ENCODE peak calls at places on chromosome X, in five cellular contexts. M is cardiac muscle cell, F is kidney epithelial cell, T is psoas muscle, R is progenitor cell of endocrine pancreas. C is an unnamed sample.
A peak's percentile ranks its signal among the peaks of the same experiment; 100 is the strongest.

GRCh38 chrX:72271812-72272211 is 5.2 kb downstream of the RPS4X start:
- DNase-seq in M (no peak), F (no peak), T (no peak), R (no peak), C (no peak)

GRCh38 chrX:38192007-38192625 is 28.6 kb downstream of the SRPX start:
- DNase-seq in M (no peak), F (no peak), T (no peak), R (no peak), C (no peak)

GRCh38 chrX:111270339-111270738 is at the start of gene CAPN6:
- DNase-seq in M (peak; percentile 2), F (no peak), T (peak; percentile 49), R (peak; percentile 39), C (no peak)

GRCh38 chrX:46040001-46040400 is 505.2 kb downstream of the ZNF674 start:
- DNase-seq in M (no peak), F (no peak), T (no peak), R (no peak), C (no peak)

GRCh38 chrX:80432441-80432840 is 12.2 kb downstream of the TENT5D start:
- DNase-seq in M (no peak), F (no peak), T (no peak), R (no peak), C (no peak)

GRCh38 chrX:1205681-1206611 is 6.5 kb downstream of the CRLF2 start:
- DNase-seq in M (peak; percentile 44), F (no peak), T (no peak), R (no peak), C (no peak)

GRCh38 chrX:28847423-28847822 is 260.2 kb downstream of the IL1RAPL1 start:
- DNase-seq in M (peak; percentile 45), F (no peak), T (no peak), R (no peak), C (no peak)

GRCh38 chrX:120251471-120252011 is 929 bp downstream of the ZBTB33 start:
- DNase-seq in M (peak; percentile 46), F (no peak), T (no peak), R (no peak), C (no peak)

GRCh38 chrX:38313190-38313589 is 14.1 kb downstream of the RPGR start:
- DNase-seq in M (no peak), F (no peak), T (no peak), R (no peak), C (no peak)

GRCh38 chrX:150767475-150768131 is 74.4 kb downstream of the MTMR1 start:
- DNase-seq in M (peak; percentile 95), F (peak; percentile 42), T (no peak), R (no peak), C (no peak)

GRCh38 chrX:136193771-136194170 is 46.4 kb downstream of the FHL1 start:
- DNase-seq in M (no peak), F (no peak), T (peak; percentile 69), R (no peak), C (no peak)

GRCh38 chrX:78658851-78659744 is at the start of gene RTL3:
- DNase-seq in M (peak; percentile 82), F (no peak), T (no peak), R (no peak), C (no peak)

GRCh38 chrX:48533165-48533564 is 6.3 kb upstream of the TBC1D25 start:
- DNase-seq in M (no peak), F (no peak), T (no peak), R (no peak), C (no peak)

GRCh38 chrX:39896951-39897740 is 200.6 kb downstream of the BCOR start:
- DNase-seq in M (peak; percentile 75), F (no peak), T (peak; percentile 64), R (no peak), C (no peak)

GRCh38 chrX:31397119-31397518 is 325.3 kb upstream of the FTHL17 start:
- DNase-seq in M (no peak), F (no peak), T (no peak), R (no peak), C (no peak)

GRCh38 chrX:9341305-9342201 is 123.3 kb upstream of the TBL1X start:
- DNase-seq in M (peak; percentile 65), F (no peak), T (peak; percentile 82), R (no peak), C (no peak)

GRCh38 chrX:18961686-18962085 is 22.2 kb downstream of the PHKA2 start:
- DNase-seq in M (peak; percentile 48), F (no peak), T (no peak), R (no peak), C (no peak)

GRCh38 chrX:3299626-3300025 is 46.8 kb downstream of the MXRA5 start:
- DNase-seq in M (peak; percentile 16), F (no peak), T (no peak), R (no peak), C (no peak)

GRCh38 chrX:41730101-41730500 is 6.1 kb downstream of the GPR82 start:
- DNase-seq in M (peak; percentile 33), F (no peak), T (no peak), R (no peak), C (no peak)

GRCh38 chrX:18422325-18422724 is 3.1 kb upstream of the CDKL5 start:
- DNase-seq in M (peak; percentile 55), F (peak; percentile 61), T (no peak), R (no peak), C (no peak)

GRCh38 chrX:45351478-45351877 is 150.8 kb upstream of the DIPK2B start:
- DNase-seq in M (peak; percentile 69), F (no peak), T (no peak), R (no peak), C (no peak)

GRCh38 chrX:131262738-131263679 is 26.1 kb downstream of the IGSF1 start:
- DNase-seq in M (no peak), F (no peak), T (no peak), R (no peak), C (no peak)

GRCh38 chrX:124555036-124555595 is 208.8 kb downstream of the SH2D1A start:
- DNase-seq in M (peak; percentile 21), F (no peak), T (no peak), R (no peak), C (no peak)

GRCh38 chrX:118520206-118520857 is 24.7 kb downstream of the DOCK11 start:
- DNase-seq in M (peak; percentile 71), F (no peak), T (no peak), R (no peak), C (no peak)

GRCh38 chrX:46433892-46434291 is 111.3 kb downstream of the ZNF674 start:
- DNase-seq in M (peak; percentile 4), F (no peak), T (no peak), R (no peak), C (no peak)

GRCh38 chrX:101260435-101260834 is 30.7 kb downstream of the TAF7L start:
- DNase-seq in M (peak; percentile 14), F (no peak), T (no peak), R (no peak), C (no peak)
- TF ChIP-seq CTCF in M (peak; percentile 27), F (no peak), T (no peak), R (peak; percentile 35), C (no peak)

GRCh38 chrX:16643160-16643559 is 6.8 kb upstream of the S100G start:
- DNase-seq in M (peak; percentile 54), F (no peak), T (no peak), R (no peak), C (no peak)

GRCh38 chrX:16639966-16640365 is 10.0 kb upstream of the S100G start:
- DNase-seq in M (no peak), F (no peak), T (no peak), R (no peak), C (no peak)

GRCh38 chrX:16640823-16641222 is 9.1 kb upstream of the S100G start:
- DNase-seq in M (no peak), F (no peak), T (no peak), R (no peak), C (no peak)

GRCh38 chrX:16635040-16635439 is 14.9 kb upstream of the S100G start:
- DNase-seq in M (no peak), F (no peak), T (no peak), R (no peak), C (no peak)

DNA sequence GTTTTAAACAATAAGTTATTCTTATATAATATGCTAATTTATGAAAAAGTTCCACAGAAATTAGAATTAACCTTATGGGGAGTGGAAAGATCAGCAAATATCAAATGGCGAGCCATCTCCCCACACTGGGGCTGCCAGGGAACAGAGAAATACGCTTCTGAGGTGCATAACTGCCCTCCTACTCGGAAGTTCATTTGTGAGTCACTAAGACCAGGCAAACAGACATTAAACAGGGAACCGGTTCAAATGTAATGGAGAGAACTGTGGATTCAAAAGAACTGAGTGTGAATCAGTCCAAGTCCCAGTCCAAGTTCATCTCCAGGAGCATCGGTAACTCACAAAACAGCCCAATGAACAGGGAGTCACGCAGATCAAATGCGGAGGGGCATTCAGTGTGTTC is 11.4 kb upstream of the S100G start:
- DNase-seq in M (no peak), F (no peak), T (no peak), R (no peak), C (no peak)
- TF ChIP-seq CTCF in M (no peak), F (no peak), T (no peak), R (no peak), C (no peak)

DNA sequence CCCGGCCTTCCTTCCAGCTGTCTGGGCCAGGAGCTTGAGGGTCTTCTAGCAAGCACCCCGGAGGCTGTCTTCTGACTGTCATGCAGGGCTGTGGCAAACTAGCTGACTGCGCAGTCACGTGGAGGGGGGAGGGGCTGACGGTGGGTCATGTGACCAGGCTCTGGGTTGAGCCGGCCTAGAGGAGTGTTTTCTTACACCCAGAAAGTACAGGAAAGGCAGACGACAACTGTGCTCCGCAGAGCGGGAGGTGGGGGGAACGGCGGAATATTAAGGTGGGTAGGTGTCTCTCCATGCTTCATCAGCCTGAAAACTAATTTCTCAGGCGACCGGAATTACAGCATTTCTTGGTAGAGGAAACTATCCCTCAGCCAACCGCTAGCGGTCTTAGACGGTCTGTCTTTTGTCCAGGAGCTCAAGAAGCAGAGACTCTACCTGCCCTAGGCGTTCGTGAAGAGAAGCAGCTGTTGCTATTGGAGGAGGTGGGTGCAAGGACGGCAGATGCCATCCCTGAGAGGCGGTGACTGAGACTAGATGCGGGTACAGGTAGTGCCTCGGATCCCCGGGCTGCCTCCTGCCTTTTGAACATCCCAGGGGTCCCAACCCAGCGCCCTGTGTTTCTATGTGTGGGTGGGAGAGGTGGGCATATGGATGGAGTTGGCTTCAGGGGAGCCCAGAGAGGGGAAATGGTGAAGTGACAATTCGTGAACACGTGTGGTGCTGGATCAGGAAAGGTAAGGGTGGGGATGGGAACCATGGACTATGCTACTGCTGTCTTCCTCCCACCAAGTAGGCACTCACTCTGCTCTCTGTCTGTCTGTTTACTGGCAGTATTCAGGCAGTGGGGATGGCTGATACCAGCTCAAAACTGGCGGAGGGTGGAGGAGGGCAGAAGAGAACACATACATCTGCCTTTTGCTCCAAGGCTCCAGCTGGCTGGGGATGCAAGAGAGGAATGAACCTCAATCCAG is 8.8 kb downstream of the GPRASP1 start:
- DNase-seq in M (peak; percentile 76), F (peak; percentile 26), T (peak; percentile 92), R (peak; percentile 58), C (peak; percentile 80)
- TF ChIP-seq CTCF in M (peak; percentile 14), F (no peak), T (no peak), R (no peak), C (peak; percentile 31)

GRCh38 chrX:66756717-66757116 is 117.8 kb upstream of the EDA2R start:
- DNase-seq in M (no peak), F (no peak), T (no peak), R (no peak), C (no peak)

GRCh38 chrX:66766318-66766717 is 127.4 kb upstream of the EDA2R start:
- DNase-seq in M (no peak), F (no peak), T (no peak), R (no peak), C (no peak)

DNA sequence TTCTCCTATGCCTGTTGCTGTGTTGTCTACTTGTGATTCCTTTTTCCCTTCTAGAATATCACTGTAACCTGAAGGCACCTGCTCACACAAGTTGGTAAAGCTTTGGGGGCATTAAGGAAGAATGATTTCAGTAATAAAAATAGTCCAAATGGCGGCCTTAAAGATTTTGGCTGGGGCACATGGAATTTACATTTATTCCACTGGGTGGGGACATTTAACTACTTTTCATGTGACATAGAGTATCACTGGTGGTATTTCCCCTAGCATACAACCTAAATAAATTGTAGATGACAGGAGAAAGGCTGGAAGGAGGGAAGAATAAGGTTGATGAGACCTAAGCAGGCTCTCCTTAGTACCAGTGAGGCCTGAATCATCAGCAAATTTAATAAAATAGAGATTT is 121.8 kb upstream of the EDA2R start:
- DNase-seq in M (no peak), F (no peak), T (no peak), R (no peak), C (no peak)
- TF ChIP-seq CTCF in M (no peak), F (no peak), T (no peak), R (peak; percentile 39), C (peak; percentile 51)